ENCODE peak calls at places on chromosomes 2 and 18, in five cellular contexts. B is fibroblast of lung, A is bronchial epithelial cell, J is GM13976, Q is Peyer's patch. Y is an unnamed sample.
A peak's percentile ranks its signal among the peaks of the same experiment; 100 is the strongest.

GRCh38 chr2:32947076-32947483 is 327 bp downstream of the LTBP1 start:
- DNase-seq in B (no peak), A (no peak), J (peak; percentile 53), Q (no peak), Y (peak; percentile 65)

GRCh38 chr2:43324589-43325447 is 98.4 kb upstream of the ZFP36L2 start:
- DNase-seq in B (no peak), A (no peak), J (no peak), Q (no peak), Y (no peak)

GRCh38 chr2:100242416-100242815 is 79.9 kb downstream of the LONRF2 start:
- DNase-seq in B (peak; percentile 41), A (no peak), J (peak; percentile 38), Q (no peak), Y (no peak)

GRCh38 chr18:55587341-55588000 is 521 bp downstream of the TCF4 start:
- DNase-seq in B (peak; percentile 71), A (no peak), J (peak; percentile 48), Q (peak; percentile 45), Y (peak; percentile 18)

GRCh38 chr2:58146707-58147106 is 94.4 kb downstream of the FANCL start:
- DNase-seq in B (no peak), A (peak; percentile 77), J (no peak), Q (no peak), Y (no peak)

GRCh38 chr2:226187126-226187525 is 612.5 kb downstream of the IRS1 start:
- DNase-seq in B (no peak), A (no peak), J (no peak), Q (no peak), Y (no peak)

GRCh38 chr18:63161728-63162195 is 157.8 kb downstream of the BCL2 start:
- DNase-seq in B (peak; percentile 94), A (peak; percentile 96), J (peak; percentile 70), Q (peak; percentile 87), Y (peak; percentile 74)

GRCh38 chr2:207768891-207769596 is 662 bp downstream of the FZD5 start:
- DNase-seq in B (peak; percentile 38), A (no peak), J (peak; percentile 58), Q (no peak), Y (peak; percentile 68)

GRCh38 chr2:70767699-70768584 is at the start of gene ADD2:
- DNase-seq in B (peak; percentile 12), A (no peak), J (peak; percentile 70), Q (peak; percentile 33), Y (peak; percentile 76)

GRCh38 chr2:233822781-233823730 is 31.3 kb downstream of the HJURP start:
- DNase-seq in B (no peak), A (no peak), J (no peak), Q (no peak), Y (no peak)

GRCh38 chr2:237500681-237501424 is 13.8 kb downstream of the MLPH start:
- DNase-seq in B (peak; percentile 94), A (peak; percentile 68), J (no peak), Q (no peak), Y (no peak)

GRCh38 chr2:16218651-16219050 is 278.3 kb downstream of the MYCN start:
- DNase-seq in B (no peak), A (peak; percentile 17), J (peak; percentile 47), Q (no peak), Y (peak; percentile 42)

GRCh38 chr2:241609859-241610793 is 26.8 kb downstream of the THAP4 start:
- DNase-seq in B (peak; percentile 65), A (peak; percentile 72), J (peak; percentile 97), Q (peak; percentile 84), Y (peak; percentile 97)

GRCh38 chr2:134722728-134723127 is 3.9 kb upstream of the TMEM163 start:
- DNase-seq in B (no peak), A (no peak), J (no peak), Q (no peak), Y (no peak)
- TF ChIP-seq CTCF in B (peak; percentile 11), A (peak; percentile 12), J (no peak), Q (no peak), Y (no peak)

GRCh38 chr2:30688956-30689401 is 118.3 kb downstream of the CAPN13 start:
- DNase-seq in B (no peak), A (no peak), J (no peak), Q (no peak), Y (no peak)
- TF ChIP-seq CTCF in B (no peak), A (no peak), J (no peak), Q (no peak), Y (no peak)

GRCh38 chr2:37340637-37341036 is 3.8 kb upstream of the QPCT start:
- DNase-seq in B (no peak), A (no peak), J (no peak), Q (no peak), Y (no peak)

GRCh38 chr2:37348155-37348554 is 3.7 kb downstream of the QPCT start:
- DNase-seq in B (no peak), A (no peak), J (no peak), Q (no peak), Y (no peak)

GRCh38 chr2:37342636-37343211 is 1.7 kb upstream of the QPCT start:
- DNase-seq in B (no peak), A (no peak), J (no peak), Q (no peak), Y (no peak)

GRCh38 chr2:37344453-37345361 is at the start of gene QPCT:
- DNase-seq in B (peak; percentile 11), A (peak; percentile 20), J (peak; percentile 79), Q (peak; percentile 70), Y (peak; percentile 82)

GRCh38 chr2:37343537-37344434 is 644 bp upstream of the QPCT start:
- DNase-seq in B (peak; percentile 46), A (peak; percentile 50), J (no peak), Q (no peak), Y (no peak)
- TF ChIP-seq CTCF in B (peak; percentile 46), A (peak; percentile 22), J (no peak), Q (no peak), Y (no peak)

GRCh38 chr2:85843543-85843942 is 45.2 kb downstream of the ST3GAL5 start:
- DNase-seq in B (no peak), A (no peak), J (no peak), Q (no peak), Y (no peak)
- TF ChIP-seq CTCF in B (peak; percentile 37), A (peak; percentile 25), J (peak; percentile 13), Q (peak; percentile 42), Y (no peak)

DNA sequence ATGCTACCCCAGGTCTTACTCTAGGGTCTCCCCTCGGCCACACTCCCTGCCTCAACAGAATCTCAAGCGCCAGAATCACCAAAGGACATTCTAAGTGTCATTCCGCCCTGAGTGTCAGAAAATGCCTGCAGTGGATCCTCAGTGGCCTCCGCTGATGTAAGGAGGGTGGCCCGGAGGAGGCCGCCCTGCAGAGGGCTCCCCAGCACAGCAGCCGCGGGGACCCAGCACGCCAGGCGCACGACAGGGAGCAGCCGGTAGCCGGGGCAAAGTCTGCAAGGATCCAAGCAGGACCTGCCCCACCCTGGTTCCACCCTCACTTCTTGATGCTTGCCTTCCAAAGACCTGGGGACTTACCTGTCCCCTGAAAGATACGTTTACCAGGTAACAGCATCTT is 54.2 kb upstream of the ID2 start:
- DNase-seq in B (no peak), A (no peak), J (no peak), Q (no peak), Y (no peak)
- TF ChIP-seq CTCF in B (no peak), A (no peak), J (no peak), Q (peak; percentile 16), Y (no peak)

GRCh38 chr2:203484266-203485112 is 50.6 kb downstream of the RAPH1 start:
- DNase-seq in B (peak; percentile 52), A (peak; percentile 24), J (peak; percentile 35), Q (no peak), Y (peak; percentile 34)
- TF ChIP-seq CTCF in B (peak; percentile 53), A (peak; percentile 57), J (peak; percentile 86), Q (peak; percentile 41), Y (peak; percentile 68)

GRCh38 chr2:235472443-235472842 is 21.4 kb upstream of the AGAP1 start:
- DNase-seq in B (no peak), A (peak; percentile 16), J (no peak), Q (no peak), Y (no peak)
- TF ChIP-seq CTCF in B (no peak), A (no peak), J (no peak), Q (no peak), Y (no peak)

GRCh38 chr2:160353166-160353565 is 140.4 kb downstream of the RBMS1 start:
- DNase-seq in B (no peak), A (peak; percentile 28), J (no peak), Q (peak; percentile 24), Y (peak; percentile 4)
- TF ChIP-seq CTCF in B (no peak), A (peak; percentile 36), J (no peak), Q (peak; percentile 34), Y (peak; percentile 22)

DNA sequence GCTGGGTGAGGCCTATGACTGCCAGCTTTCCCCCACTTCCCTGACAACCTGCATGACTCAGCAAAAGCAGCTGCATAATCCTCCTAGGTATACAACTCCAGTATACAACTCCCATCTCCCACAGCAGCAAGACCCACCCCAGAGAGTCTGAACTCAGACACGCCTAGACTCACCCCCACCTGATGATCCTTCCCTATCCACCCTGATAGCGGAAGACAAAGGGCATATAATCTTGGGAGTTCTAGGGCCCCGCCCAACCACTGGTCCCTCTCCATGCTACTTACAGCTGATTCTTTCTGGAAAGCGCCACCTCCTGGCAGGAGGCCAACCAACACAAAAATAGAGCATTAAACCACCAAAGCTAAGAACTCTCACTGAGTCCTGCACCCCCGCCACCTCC is 296.5 kb downstream of the DCC start:
- DNase-seq in B (no peak), A (no peak), J (no peak), Q (no peak), Y (no peak)
- TF ChIP-seq CTCF in B (no peak), A (no peak), J (no peak), Q (no peak), Y (no peak)